ENCODE peak calls at places on chromosomes 4 and X, in seven cellular contexts. One of them, this sample, is unnamed.

GRCh38 chrX:8845060-8845459 is 43.9 kb upstream of the FAM9A start:
- DNase-seq in CD4-positive, alpha-beta T cell: no peak
- DNase-seq in mammary epithelial cell: no peak
- DNase-seq in stomach: no peak
- DNase-seq in pancreas: no peak
- DNase-seq in ovary: no peak
- DNase-seq in SJSA1: no peak
- DNase-seq in this sample: no peak

GRCh38 chrX:36214924-36215323 is 295.4 kb downstream of the CFAP47 start:
- DNase-seq in CD4-positive, alpha-beta T cell: no peak
- DNase-seq in mammary epithelial cell: no peak
- DNase-seq in stomach: no peak
- DNase-seq in pancreas: no peak
- DNase-seq in ovary: no peak
- DNase-seq in SJSA1: no peak
- DNase-seq in this sample: no peak

GRCh38 chrX:46447384-46447783 is 97.8 kb downstream of the ZNF674 start:
- DNase-seq in CD4-positive, alpha-beta T cell: no peak
- DNase-seq in mammary epithelial cell: no peak
- DNase-seq in stomach: no peak
- DNase-seq in pancreas: no peak
- DNase-seq in ovary: no peak
- DNase-seq in SJSA1: no peak
- DNase-seq in this sample: no peak

GRCh38 chrX:53631156-53631555 is 55.4 kb downstream of the HUWE1 start:
- DNase-seq in CD4-positive, alpha-beta T cell: no peak
- DNase-seq in mammary epithelial cell: no peak
- DNase-seq in stomach: no peak
- DNase-seq in pancreas: no peak
- DNase-seq in ovary: no peak
- DNase-seq in SJSA1: no peak
- DNase-seq in this sample: no peak

GRCh38 chrX:45758319-45758718 is 557.6 kb upstream of the DIPK2B start:
- DNase-seq in CD4-positive, alpha-beta T cell: peak; percentile 20
- DNase-seq in mammary epithelial cell: peak; percentile 89
- DNase-seq in stomach: no peak
- DNase-seq in pancreas: no peak
- DNase-seq in ovary: no peak
- DNase-seq in SJSA1: peak; percentile 67
- DNase-seq in this sample: no peak

GRCh38 chr4:166386491-166387367 is 513.7 kb downstream of the TLL1 start:
- DNase-seq in CD4-positive, alpha-beta T cell: no peak
- DNase-seq in mammary epithelial cell: peak; percentile 28
- DNase-seq in stomach: no peak
- DNase-seq in pancreas: no peak
- DNase-seq in ovary: no peak
- DNase-seq in SJSA1: no peak
- DNase-seq in this sample: no peak

GRCh38 chrX:9775930-9776329 is 10.3 kb upstream of the GPR143 start:
- DNase-seq in CD4-positive, alpha-beta T cell: no peak
- DNase-seq in mammary epithelial cell: no peak
- DNase-seq in stomach: no peak
- DNase-seq in pancreas: no peak
- DNase-seq in ovary: no peak
- DNase-seq in SJSA1: no peak
- DNase-seq in this sample: no peak

GRCh38 chr4:42361475-42361874 is 35.8 kb upstream of the SHISA3 start:
- DNase-seq in CD4-positive, alpha-beta T cell: no peak
- DNase-seq in mammary epithelial cell: no peak
- DNase-seq in stomach: no peak
- DNase-seq in pancreas: no peak
- DNase-seq in ovary: no peak
- DNase-seq in SJSA1: no peak
- DNase-seq in this sample: no peak

GRCh38 chr4:184409911-184410692 is 64.2 kb downstream of the IRF2 start:
- DNase-seq in CD4-positive, alpha-beta T cell: no peak
- DNase-seq in mammary epithelial cell: no peak
- DNase-seq in stomach: no peak
- DNase-seq in pancreas: no peak
- DNase-seq in ovary: no peak
- DNase-seq in SJSA1: no peak
- DNase-seq in this sample: no peak

GRCh38 chr4:173735055-173735454 is 205.0 kb upstream of the HAND2 start:
- DNase-seq in CD4-positive, alpha-beta T cell: no peak
- DNase-seq in mammary epithelial cell: peak; percentile 29
- DNase-seq in stomach: no peak
- DNase-seq in pancreas: no peak
- DNase-seq in ovary: no peak
- DNase-seq in SJSA1: no peak
- DNase-seq in this sample: no peak

GRCh38 chr4:112276113-112276512 is 9.6 kb downstream of the TIFA start:
- DNase-seq in CD4-positive, alpha-beta T cell: no peak
- DNase-seq in mammary epithelial cell: no peak
- DNase-seq in stomach: no peak
- DNase-seq in pancreas: no peak
- DNase-seq in ovary: no peak
- DNase-seq in SJSA1: no peak
- DNase-seq in this sample: no peak

GRCh38 chr4:67785528-67785927 is 31.3 kb upstream of the GNRHR start:
- DNase-seq in CD4-positive, alpha-beta T cell: no peak
- DNase-seq in mammary epithelial cell: peak; percentile 25
- DNase-seq in stomach: no peak
- DNase-seq in pancreas: no peak
- DNase-seq in ovary: no peak
- DNase-seq in SJSA1: no peak
- DNase-seq in this sample: no peak

GRCh38 chrX:72016881-72017783 is 106.5 kb downstream of the NHSL2 start:
- DNase-seq in CD4-positive, alpha-beta T cell: no peak
- DNase-seq in mammary epithelial cell: no peak
- DNase-seq in stomach: no peak
- DNase-seq in pancreas: no peak
- DNase-seq in ovary: no peak
- DNase-seq in SJSA1: no peak
- DNase-seq in this sample: no peak

GRCh38 chr4:65917486-65917885 is 247.2 kb upstream of the EPHA5 start:
- DNase-seq in CD4-positive, alpha-beta T cell: no peak
- DNase-seq in mammary epithelial cell: no peak
- DNase-seq in stomach: no peak
- DNase-seq in pancreas: no peak
- DNase-seq in ovary: no peak
- DNase-seq in SJSA1: no peak
- DNase-seq in this sample: no peak

GRCh38 chr4:155559915-155560314 is 106.7 kb upstream of the GUCY1A1 start:
- DNase-seq in CD4-positive, alpha-beta T cell: no peak
- DNase-seq in mammary epithelial cell: no peak
- DNase-seq in stomach: no peak
- DNase-seq in pancreas: no peak
- DNase-seq in ovary: no peak
- DNase-seq in SJSA1: no peak
- DNase-seq in this sample: no peak

GRCh38 chr4:3314706-3315260 is 22.0 kb downstream of the RGS12 start:
- DNase-seq in CD4-positive, alpha-beta T cell: no peak
- DNase-seq in mammary epithelial cell: no peak
- DNase-seq in stomach: peak; percentile 10
- DNase-seq in pancreas: peak; percentile 35
- DNase-seq in ovary: no peak
- DNase-seq in SJSA1: no peak
- DNase-seq in this sample: no peak

GRCh38 chr4:3312362-3312761 is 19.5 kb downstream of the RGS12 start:
- DNase-seq in CD4-positive, alpha-beta T cell: no peak
- DNase-seq in mammary epithelial cell: no peak
- DNase-seq in stomach: peak; percentile 5
- DNase-seq in pancreas: peak; percentile 9
- DNase-seq in ovary: no peak
- DNase-seq in SJSA1: no peak
- DNase-seq in this sample: no peak

GRCh38 chr4:3313556-3314228 is 20.9 kb downstream of the RGS12 start:
- DNase-seq in CD4-positive, alpha-beta T cell: no peak
- DNase-seq in mammary epithelial cell: no peak
- DNase-seq in stomach: peak; percentile 17
- DNase-seq in pancreas: peak; percentile 22
- DNase-seq in ovary: no peak
- DNase-seq in SJSA1: no peak
- DNase-seq in this sample: no peak

GRCh38 chr4:3311489-3312171 is 18.8 kb downstream of the RGS12 start:
- DNase-seq in CD4-positive, alpha-beta T cell: no peak
- DNase-seq in mammary epithelial cell: peak; percentile 66
- DNase-seq in stomach: peak; percentile 18
- DNase-seq in pancreas: peak; percentile 23
- DNase-seq in ovary: no peak
- DNase-seq in SJSA1: no peak
- DNase-seq in this sample: no peak

GRCh38 chr4:3313139-3313538 is 20.3 kb downstream of the RGS12 start:
- DNase-seq in CD4-positive, alpha-beta T cell: no peak
- DNase-seq in mammary epithelial cell: no peak
- DNase-seq in stomach: no peak
- DNase-seq in pancreas: peak; percentile 11
- DNase-seq in ovary: no peak
- DNase-seq in SJSA1: no peak
- DNase-seq in this sample: no peak
- H3K27ac ChIP-seq in CD4-positive, alpha-beta T cell: no peak overlapping the region
- H3K27ac ChIP-seq in mammary epithelial cell: no peak overlapping the region
- H3K27ac ChIP-seq in stomach: no peak overlapping the region
- H3K27ac ChIP-seq in pancreas: no peak overlapping the region
- H3K27ac ChIP-seq in ovary: no peak overlapping the region
- H3K27ac ChIP-seq in SJSA1: no peak overlapping the region
- H3K27ac ChIP-seq in this sample: no peak overlapping the region

GRCh38 chr4:139239127-139239772 is 40.8 kb downstream of the MGARP start:
- DNase-seq in CD4-positive, alpha-beta T cell: no peak
- DNase-seq in mammary epithelial cell: no peak
- DNase-seq in stomach: no peak
- DNase-seq in pancreas: no peak
- DNase-seq in ovary: no peak
- DNase-seq in SJSA1: no peak
- DNase-seq in this sample: no peak

GRCh38 chr4:139242511-139243051 is 37.4 kb downstream of the MGARP start:
- DNase-seq in CD4-positive, alpha-beta T cell: no peak
- DNase-seq in mammary epithelial cell: peak; percentile 94
- DNase-seq in stomach: no peak
- DNase-seq in pancreas: no peak
- DNase-seq in ovary: no peak
- DNase-seq in SJSA1: peak; percentile 77
- DNase-seq in this sample: no peak

GRCh38 chr4:139243448-139244365 is 36.3 kb downstream of the MGARP start:
- DNase-seq in CD4-positive, alpha-beta T cell: no peak
- DNase-seq in mammary epithelial cell: peak; percentile 100
- DNase-seq in stomach: no peak
- DNase-seq in pancreas: no peak
- DNase-seq in ovary: peak; percentile 17
- DNase-seq in SJSA1: peak; percentile 79
- DNase-seq in this sample: no peak

GRCh38 chr4:139241086-139241783 is 38.8 kb downstream of the MGARP start:
- DNase-seq in CD4-positive, alpha-beta T cell: no peak
- DNase-seq in mammary epithelial cell: no peak
- DNase-seq in stomach: no peak
- DNase-seq in pancreas: no peak
- DNase-seq in ovary: no peak
- DNase-seq in SJSA1: no peak
- DNase-seq in this sample: no peak

GRCh38 chr4:139241784-139242151 is 38.3 kb downstream of the MGARP start:
- DNase-seq in CD4-positive, alpha-beta T cell: no peak
- DNase-seq in mammary epithelial cell: no peak
- DNase-seq in stomach: no peak
- DNase-seq in pancreas: no peak
- DNase-seq in ovary: no peak
- DNase-seq in SJSA1: no peak
- DNase-seq in this sample: no peak
- H3K27ac ChIP-seq in CD4-positive, alpha-beta T cell: no peak overlapping the region
- H3K27ac ChIP-seq in mammary epithelial cell: peak overlapping the region; percentile 89
- H3K27ac ChIP-seq in stomach: no peak overlapping the region
- H3K27ac ChIP-seq in pancreas: no peak overlapping the region
- H3K27ac ChIP-seq in ovary: no peak overlapping the region
- H3K27ac ChIP-seq in SJSA1: peak overlapping the region; percentile 71
- H3K27ac ChIP-seq in this sample: no peak overlapping the region

GRCh38 chrX:140822184-140822583 is 112.6 kb downstream of the LINC00632 start:
- DNase-seq in CD4-positive, alpha-beta T cell: no peak
- DNase-seq in mammary epithelial cell: no peak
- DNase-seq in stomach: no peak
- DNase-seq in pancreas: no peak
- DNase-seq in ovary: no peak
- DNase-seq in SJSA1: no peak
- DNase-seq in this sample: no peak
- H3K27ac ChIP-seq in CD4-positive, alpha-beta T cell: no peak overlapping the region
- H3K27ac ChIP-seq in mammary epithelial cell: no peak overlapping the region
- H3K27ac ChIP-seq in stomach: no peak overlapping the region
- H3K27ac ChIP-seq in pancreas: no peak overlapping the region
- H3K27ac ChIP-seq in ovary: no peak overlapping the region
- H3K27ac ChIP-seq in SJSA1: no peak overlapping the region
- H3K27ac ChIP-seq in this sample: no peak overlapping the region

GRCh38 chr4:128600996-128601857 is 208.3 kb upstream of the JADE1 start:
- DNase-seq in CD4-positive, alpha-beta T cell: no peak
- DNase-seq in mammary epithelial cell: peak; percentile 92
- DNase-seq in stomach: peak; percentile 73
- DNase-seq in pancreas: peak; percentile 67
- DNase-seq in ovary: peak; percentile 82
- DNase-seq in SJSA1: peak; percentile 94
- DNase-seq in this sample: no peak

GRCh38 chr4:128604204-128604603 is 205.3 kb upstream of the JADE1 start:
- DNase-seq in CD4-positive, alpha-beta T cell: no peak
- DNase-seq in mammary epithelial cell: no peak
- DNase-seq in stomach: no peak
- DNase-seq in pancreas: no peak
- DNase-seq in ovary: no peak
- DNase-seq in SJSA1: no peak
- DNase-seq in this sample: no peak

GRCh38 chr4:128600410-128600809 is 209.1 kb upstream of the JADE1 start:
- DNase-seq in CD4-positive, alpha-beta T cell: no peak
- DNase-seq in mammary epithelial cell: peak; percentile 17
- DNase-seq in stomach: peak; percentile 37
- DNase-seq in pancreas: no peak
- DNase-seq in ovary: peak; percentile 28
- DNase-seq in SJSA1: no peak
- DNase-seq in this sample: peak; percentile 35

GRCh38 chr4:128604840-128605239 is 204.7 kb upstream of the JADE1 start:
- DNase-seq in CD4-positive, alpha-beta T cell: no peak
- DNase-seq in mammary epithelial cell: peak; percentile 83
- DNase-seq in stomach: no peak
- DNase-seq in pancreas: no peak
- DNase-seq in ovary: no peak
- DNase-seq in SJSA1: no peak
- DNase-seq in this sample: no peak

DNA sequence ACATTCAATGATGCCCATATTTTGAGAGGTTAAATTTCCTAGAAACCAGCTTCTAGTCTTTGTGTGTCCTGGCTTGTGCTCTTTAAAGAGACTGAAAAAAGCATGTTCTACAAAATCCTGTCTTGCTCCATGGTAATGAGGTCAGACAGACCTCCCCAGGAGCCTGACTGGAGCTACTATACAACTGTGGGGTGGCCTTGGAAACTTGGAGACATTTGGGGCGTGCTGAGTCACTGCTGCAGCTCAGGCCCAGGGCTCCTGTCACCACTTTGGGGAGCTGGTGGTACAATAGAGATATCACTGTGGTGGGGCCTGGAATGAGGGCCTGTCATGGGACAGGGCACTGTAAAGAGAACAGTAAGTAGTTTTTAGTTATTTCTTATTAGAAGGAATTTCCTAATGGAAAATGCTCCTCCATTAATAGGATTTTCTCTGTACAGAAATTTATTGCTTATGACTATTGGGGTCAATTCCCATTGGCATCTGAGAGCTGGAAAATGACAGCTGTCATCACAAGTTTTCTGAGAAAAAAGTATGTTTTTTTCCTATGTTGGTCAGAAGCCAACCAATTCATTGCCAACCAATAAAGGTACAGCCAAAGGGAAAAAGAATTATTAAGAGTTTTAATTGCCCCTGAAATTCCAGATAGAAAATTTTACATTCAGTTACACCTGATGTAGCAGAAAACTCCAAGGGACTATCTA is 207.4 kb upstream of the JADE1 start:
- DNase-seq in CD4-positive, alpha-beta T cell: no peak
- DNase-seq in mammary epithelial cell: no peak
- DNase-seq in stomach: no peak
- DNase-seq in pancreas: no peak
- DNase-seq in ovary: peak; percentile 41
- DNase-seq in SJSA1: peak; percentile 71
- DNase-seq in this sample: no peak
- H3K27ac ChIP-seq in CD4-positive, alpha-beta T cell: no peak overlapping the region
- H3K27ac ChIP-seq in mammary epithelial cell: no peak overlapping the region
- H3K27ac ChIP-seq in stomach: peak overlapping the region; percentile 71
- H3K27ac ChIP-seq in pancreas: peak overlapping the region; percentile 92
- H3K27ac ChIP-seq in ovary: peak overlapping the region; percentile 77
- H3K27ac ChIP-seq in SJSA1: peak overlapping the region; percentile 80
- H3K27ac ChIP-seq in this sample: no peak overlapping the region

This sample was measured in caudate nucleus.